ENCODE peak calls at places on chromosomes 13 and 19, in six cellular contexts. W is uterus; X is AG08395; O is thoracic aorta; J is lower leg skin; L is activated CD8-positive, alpha-beta memory T cell treated with anti-CD3 and anti-CD28 coated beads for 48 hours. Q is an unnamed sample.

GRCh38 chr19:1923319-1923718 is 17.7 kb upstream of the CSNK1G2 start:
- DNase-seq in W (no peak), X (no peak), O (no peak), J (no peak), L (no peak), Q (no peak)

GRCh38 chr13:76848596-76848995 is 37.6 kb downstream of the KCTD12 start:
- DNase-seq in W (no peak), X (peak), O (no peak), J (peak), L (no peak), Q (no peak)

GRCh38 chr13:99083976-99084375 is 106.1 kb upstream of the DOCK9 start:
- DNase-seq in W (no peak), X (no peak), O (no peak), J (no peak), L (no peak), Q (no peak)

GRCh38 chr19:1324792-1325567 is 39.3 kb downstream of the EFNA2 start:
- DNase-seq in W (peak), X (peak), O (no peak), J (peak), L (peak), Q (peak)

GRCh38 chr19:48752511-48753365 is at the start of gene FUT1:
- DNase-seq in W (no peak), X (peak), O (no peak), J (no peak), L (no peak), Q (no peak)

GRCh38 chr19:2302319-2303208 is 5.4 kb downstream of the LINGO3 start:
- DNase-seq in W (no peak), X (peak), O (no peak), J (no peak), L (no peak), Q (no peak)

GRCh38 chr19:18650468-18651001 is 13.7 kb downstream of the KLHL26 start:
- DNase-seq in W (peak), X (peak), O (peak), J (peak), L (no peak), Q (peak)

GRCh38 chr13:94999871-95000270 is 287.5 kb upstream of the SOX21 start:
- DNase-seq in W (no peak), X (no peak), O (no peak), J (no peak), L (no peak), Q (no peak)

GRCh38 chr13:53920916-53921315 is 892.3 kb downstream of the OLFM4 start:
- DNase-seq in W (no peak), X (no peak), O (no peak), J (no peak), L (no peak), Q (no peak)

GRCh38 chr13:60453490-60453889 is 56.5 kb downstream of the TDRD3 start:
- DNase-seq in W (no peak), X (no peak), O (no peak), J (no peak), L (no peak), Q (no peak)

GRCh38 chr19:54180691-54181091 is 7.7 kb upstream of the TMC4 start:
- DNase-seq in W (no peak), X (no peak), O (no peak), J (no peak), L (no peak), Q (no peak)

GRCh38 chr13:110559986-110560385 is 1.5 kb downstream of the RAB20 start:
- DNase-seq in W (no peak), X (no peak), O (no peak), J (no peak), L (no peak), Q (no peak)

GRCh38 chr13:36530050-36530789 is 97.9 kb downstream of the CCNA1 start:
- DNase-seq in W (peak), X (no peak), O (no peak), J (peak), L (no peak), Q (no peak)

GRCh38 chr19:50214699-50215543 is 11.5 kb downstream of the MYH14 start:
- DNase-seq in W (no peak), X (no peak), O (no peak), J (peak), L (no peak), Q (no peak)

GRCh38 chr19:12985049-12985776 is 10.1 kb upstream of the NFIX start:
- DNase-seq in W (no peak), X (peak), O (no peak), J (peak), L (no peak), Q (peak)

GRCh38 chr13:109271991-109272454 is 514.4 kb downstream of the IRS2 start:
- DNase-seq in W (no peak), X (no peak), O (no peak), J (no peak), L (no peak), Q (no peak)

GRCh38 chr13:55816976-55817601 is 1323.6 kb upstream of the PRR20A start:
- DNase-seq in W (no peak), X (no peak), O (no peak), J (no peak), L (no peak), Q (no peak)

GRCh38 chr19:14563989-14564650 is 7.7 kb downstream of the NDUFB7 start:
- DNase-seq in W (no peak), X (peak), O (no peak), J (peak), L (peak), Q (no peak)

GRCh38 chr13:25046985-25047660 is 48.8 kb upstream of the PABPC3 start:
- DNase-seq in W (no peak), X (peak), O (no peak), J (no peak), L (no peak), Q (no peak)

GRCh38 chr19:38974599-38975213 is 836 bp downstream of the FBXO17 start:
- DNase-seq in W (no peak), X (no peak), O (no peak), J (peak), L (no peak), Q (no peak)

GRCh38 chr13:45219938-45220375 is 19.1 kb upstream of the KCTD4 start:
- DNase-seq in W (no peak), X (peak), O (no peak), J (no peak), L (no peak), Q (peak)

GRCh38 chr13:27792393-27793218 is at the start of gene GSX1:
- DNase-seq in W (no peak), X (peak), O (no peak), J (no peak), L (no peak), Q (peak)

GRCh38 chr19:10871711-10872550 is 578 bp downstream of the CARM1 start:
- DNase-seq in W (peak), X (no peak), O (no peak), J (peak), L (peak), Q (no peak)

GRCh38 chr13:97976551-97977375 is 23.3 kb downstream of the IPO5 start:
- DNase-seq in W (no peak), X (peak), O (peak), J (no peak), L (peak), Q (no peak)

GRCh38 chr19:18745931-18746330 is 45.2 kb downstream of the COMP start:
- DNase-seq in W (no peak), X (no peak), O (no peak), J (no peak), L (no peak), Q (no peak)

GRCh38 chr13:50161052-50161451 is 145.8 kb downstream of the KCNRG start:
- DNase-seq in W (no peak), X (peak), O (no peak), J (no peak), L (no peak), Q (no peak)

GRCh38 chr13:109816979-109817275 is 30.5 kb upstream of the IRS2 start:
- DNase-seq in W (no peak), X (peak), O (no peak), J (no peak), L (no peak), Q (peak)

GRCh38 chr13:34035676-34036325 is 217.9 kb downstream of the RFC3 start:
- DNase-seq in W (no peak), X (peak), O (no peak), J (no peak), L (no peak), Q (peak)

GRCh38 chr19:46408611-46409039 is 4.7 kb downstream of the CCDC8 start:
- DNase-seq in W (peak), X (peak), O (peak), J (no peak), L (no peak), Q (no peak)

GRCh38 chr13:41401371-41401770 is 56.0 kb upstream of the RGCC start:
- DNase-seq in W (no peak), X (no peak), O (no peak), J (no peak), L (no peak), Q (no peak)

GRCh38 chr19:12784871-12785430 is 6.3 kb upstream of the JUNB start:
- DNase-seq in W (no peak), X (no peak), O (no peak), J (peak), L (no peak), Q (no peak)

GRCh38 chr13:112333756-112334543 is 42.2 kb upstream of the SPACA7 start:
- DNase-seq in W (no peak), X (no peak), O (no peak), J (no peak), L (no peak), Q (no peak)

GRCh38 chr19:8938576-8938975 is 71.6 kb downstream of the MUC16 start:
- DNase-seq in W (no peak), X (no peak), O (no peak), J (no peak), L (no peak), Q (no peak)

GRCh38 chr19:19403373-19403901 is 2.0 kb upstream of the GATAD2A start:
- DNase-seq in W (no peak), X (peak), O (no peak), J (no peak), L (no peak), Q (peak)

GRCh38 chr19:1779604-1779973 is 26.3 kb downstream of the ONECUT3 start:
- DNase-seq in W (no peak), X (no peak), O (no peak), J (no peak), L (no peak), Q (no peak)

GRCh38 chr19:8641908-8642547 is 11.6 kb downstream of the NFILZ start:
- DNase-seq in W (no peak), X (peak), O (no peak), J (peak), L (no peak), Q (peak)

GRCh38 chr19:11849264-11849615 is 714 bp downstream of the ZNF439 start:
- DNase-seq in W (no peak), X (no peak), O (no peak), J (no peak), L (no peak), Q (no peak)

GRCh38 chr13:51152713-51153112 is 41.6 kb upstream of the C13orf42 start:
- DNase-seq in W (no peak), X (peak), O (no peak), J (no peak), L (no peak), Q (no peak)

GRCh38 chr19:13817615-13818371 is 22.6 kb downstream of the ZSWIM4 start:
- DNase-seq in W (no peak), X (no peak), O (no peak), J (no peak), L (no peak), Q (no peak)

GRCh38 chr19:4732680-4733114 is 9.1 kb upstream of the DPP9 start:
- DNase-seq in W (peak), X (peak), O (no peak), J (no peak), L (no peak), Q (peak)